ENCODE peak calls at places on chromosome 14, in five cellular contexts. Z, V, B, U and F are unnamed samples.

GRCh38 chr14:53412819-53413664 is 259.9 kb upstream of the DDHD1 start:
- DNase-seq in Z (no peak), V (no peak), B (peak), U (peak), F (no peak)

GRCh38 chr14:30725763-30726162 is 103.6 kb downstream of the SCFD1 start:
- DNase-seq in Z (no peak), V (no peak), B (no peak), U (no peak), F (no peak)

GRCh38 chr14:26218858-26219257 is 379.0 kb downstream of the NOVA1 start:
- DNase-seq in Z (no peak), V (no peak), B (no peak), U (no peak), F (no peak)

GRCh38 chr14:74649673-74650072 is 37.6 kb upstream of the LTBP2 start:
- DNase-seq in Z (no peak), V (no peak), B (no peak), U (no peak), F (no peak)

GRCh38 chr14:22811752-22812151 is 3.5 kb downstream of the SLC7A7 start:
- DNase-seq in Z (no peak), V (no peak), B (no peak), U (no peak), F (no peak)

GRCh38 chr14:64069634-64070359 is 217.0 kb downstream of the SYNE2 start:
- DNase-seq in Z (no peak), V (no peak), B (no peak), U (no peak), F (no peak)

GRCh38 chr14:85607571-85608219 is 77.8 kb downstream of the FLRT2 start:
- DNase-seq in Z (no peak), V (no peak), B (peak), U (peak), F (no peak)

GRCh38 chr14:61836184-61836583 is 74.0 kb downstream of the SNAPC1 start:
- DNase-seq in Z (no peak), V (no peak), B (no peak), U (no peak), F (no peak)

GRCh38 chr14:68976160-68977067 is 2.7 kb downstream of the ACTN1 start:
- DNase-seq in Z (peak), V (peak), B (peak), U (no peak), F (no peak)

GRCh38 chr14:53871947-53872346 is 84.7 kb downstream of the BMP4 start:
- DNase-seq in Z (no peak), V (no peak), B (no peak), U (no peak), F (no peak)

GRCh38 chr14:88488081-88488480 is 66.7 kb downstream of the PTPN21 start:
- DNase-seq in Z (no peak), V (no peak), B (no peak), U (no peak), F (no peak)

GRCh38 chr14:93970967-93971634 is 5.3 kb downstream of the ASB2 start:
- DNase-seq in Z (no peak), V (no peak), B (peak), U (no peak), F (no peak)

GRCh38 chr14:103195828-103196615 is 72.8 kb downstream of the TNFAIP2 start:
- DNase-seq in Z (no peak), V (no peak), B (no peak), U (no peak), F (no peak)

GRCh38 chr14:60705100-60705499 is 19.1 kb downstream of the SIX4 start:
- DNase-seq in Z (no peak), V (no peak), B (no peak), U (no peak), F (no peak)

GRCh38 chr14:76595266-76595665 is 166.0 kb upstream of the VASH1 start:
- DNase-seq in Z (no peak), V (no peak), B (peak), U (no peak), F (no peak)

GRCh38 chr14:96225745-96226151 is 21.1 kb downstream of the BDKRB2 start:
- DNase-seq in Z (no peak), V (no peak), B (no peak), U (peak), F (no peak)

GRCh38 chr14:88168498-88169165 is 154.4 kb downstream of the KCNK10 start:
- DNase-seq in Z (no peak), V (no peak), B (peak), U (peak), F (peak)

GRCh38 chr14:104366931-104367810 is 212.4 kb upstream of the C14orf180 start:
- DNase-seq in Z (no peak), V (no peak), B (no peak), U (no peak), F (no peak)

GRCh38 chr14:59262717-59263469 is 74.4 kb downstream of the DAAM1 start:
- DNase-seq in Z (no peak), V (peak), B (no peak), U (peak), F (peak)

GRCh38 chr14:68598621-68599447 is 194.0 kb downstream of the ZFP36L1 start:
- DNase-seq in Z (peak), V (peak), B (peak), U (peak), F (no peak)

GRCh38 chr14:57725399-57726077 is 140.4 kb downstream of the SLC35F4 start:
- DNase-seq in Z (no peak), V (no peak), B (no peak), U (peak), F (no peak)

GRCh38 chr14:34496007-34496678 is 34.1 kb upstream of the SPTSSA start:
- DNase-seq in Z (peak), V (no peak), B (no peak), U (no peak), F (no peak)

GRCh38 chr14:63777024-63777423 is 49.2 kb upstream of the SGPP1 start:
- DNase-seq in Z (no peak), V (no peak), B (no peak), U (peak), F (no peak)

GRCh38 chr14:59918824-59919581 is 941 bp upstream of the LRRC9 start:
- DNase-seq in Z (no peak), V (peak), B (peak), U (peak), F (peak)

GRCh38 chr14:103281496-103282231 is 52.4 kb upstream of the EIF5 start:
- DNase-seq in Z (peak), V (peak), B (peak), U (peak), F (no peak)

GRCh38 chr14:76584271-76584702 is 177.0 kb upstream of the VASH1 start:
- DNase-seq in Z (peak), V (no peak), B (no peak), U (no peak), F (no peak)

GRCh38 chr14:95359974-95360826 is 40.5 kb upstream of the CLMN start:
- DNase-seq in Z (no peak), V (no peak), B (no peak), U (no peak), F (no peak)

GRCh38 chr14:35159742-35160409 is 37.5 kb downstream of the PRORP start:
- DNase-seq in Z (no peak), V (no peak), B (no peak), U (peak), F (peak)

GRCh38 chr14:43754838-43755237 is 752.2 kb downstream of the FSCB start:
- DNase-seq in Z (no peak), V (no peak), B (no peak), U (no peak), F (no peak)

GRCh38 chr14:79412822-79413221 is 798.5 kb downstream of the DIO2 start:
- DNase-seq in Z (no peak), V (no peak), B (no peak), U (no peak), F (no peak)

GRCh38 chr14:79419571-79420327 is 791.6 kb downstream of the DIO2 start:
- DNase-seq in Z (no peak), V (no peak), B (no peak), U (no peak), F (no peak)

GRCh38 chr14:79418649-79419415 is 792.5 kb downstream of the DIO2 start:
- DNase-seq in Z (no peak), V (no peak), B (no peak), U (no peak), F (no peak)

GRCh38 chr14:79417961-79418360 is 793.3 kb downstream of the DIO2 start:
- DNase-seq in Z (no peak), V (no peak), B (no peak), U (no peak), F (no peak)

DNA sequence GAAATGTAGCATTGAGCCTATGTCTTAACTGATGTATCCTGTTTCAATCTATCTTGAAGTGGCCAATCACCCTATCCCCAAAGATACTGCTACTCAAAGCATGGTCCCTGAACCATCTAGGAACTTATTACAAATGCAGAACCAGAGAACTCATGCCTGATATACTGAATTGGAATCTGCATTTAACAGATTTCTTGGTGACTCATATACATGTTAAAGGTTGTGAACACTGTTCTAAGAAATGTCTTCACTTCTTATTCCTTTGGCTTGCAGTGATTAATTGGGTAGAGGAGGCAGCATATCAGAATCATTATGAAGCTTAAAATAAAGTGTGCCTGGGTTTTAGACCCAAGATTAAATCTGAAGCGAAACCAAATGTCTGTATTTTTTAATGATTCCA is 795.6 kb downstream of the DIO2 start:
- DNase-seq in Z (no peak), V (no peak), B (no peak), U (no peak), F (no peak)
- TF ChIP-seq POLR2A in Z (no peak), V (no peak), B (no peak), U (no peak), F (no peak)

GRCh38 chr14:99982449-99983250 is 82.6 kb upstream of the EVL start:
- DNase-seq in Z (peak), V (no peak), B (peak), U (peak), F (peak)
- TF ChIP-seq POLR2A in Z (no peak), V (no peak), B (no peak), U (no peak), F (no peak)

DNA sequence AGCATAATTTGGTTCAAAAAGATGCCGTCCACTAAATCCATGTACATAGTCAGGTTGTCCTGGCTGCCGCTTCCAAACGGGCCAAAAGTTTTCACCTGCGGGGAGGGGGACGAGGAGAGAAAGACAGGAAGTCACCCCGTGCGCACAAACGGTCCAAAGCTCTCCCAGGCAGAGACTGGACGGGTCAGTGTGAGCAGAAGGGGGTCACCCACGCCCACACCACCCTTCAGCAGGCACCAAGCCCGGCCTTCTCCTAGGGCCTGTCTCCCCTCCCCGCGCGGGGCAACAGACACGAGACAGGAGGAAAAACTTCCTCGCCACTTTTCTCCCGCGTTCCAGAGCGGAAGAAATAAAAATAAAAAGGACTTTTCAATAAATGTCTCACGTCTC is 881 bp downstream of the CCDC88C start:
- DNase-seq in Z (no peak), V (no peak), B (peak), U (no peak), F (peak)
- TF ChIP-seq POLR2A in Z (no peak), V (no peak), B (no peak), U (no peak), F (no peak)

GRCh38 chr14:91114079-91115065 is 499 bp downstream of the DGLUCY start:
- DNase-seq in Z (peak), V (peak), B (peak), U (no peak), F (peak)
- TF ChIP-seq POLR2A in Z (no peak), V (peak), B (peak), U (peak), F (peak)

GRCh38 chr14:24309538-24310386 is at the start of gene LTB4R2:
- DNase-seq in Z (no peak), V (no peak), B (no peak), U (no peak), F (peak)
- TF ChIP-seq POLR2A in Z (no peak), V (no peak), B (no peak), U (no peak), F (no peak)

DNA sequence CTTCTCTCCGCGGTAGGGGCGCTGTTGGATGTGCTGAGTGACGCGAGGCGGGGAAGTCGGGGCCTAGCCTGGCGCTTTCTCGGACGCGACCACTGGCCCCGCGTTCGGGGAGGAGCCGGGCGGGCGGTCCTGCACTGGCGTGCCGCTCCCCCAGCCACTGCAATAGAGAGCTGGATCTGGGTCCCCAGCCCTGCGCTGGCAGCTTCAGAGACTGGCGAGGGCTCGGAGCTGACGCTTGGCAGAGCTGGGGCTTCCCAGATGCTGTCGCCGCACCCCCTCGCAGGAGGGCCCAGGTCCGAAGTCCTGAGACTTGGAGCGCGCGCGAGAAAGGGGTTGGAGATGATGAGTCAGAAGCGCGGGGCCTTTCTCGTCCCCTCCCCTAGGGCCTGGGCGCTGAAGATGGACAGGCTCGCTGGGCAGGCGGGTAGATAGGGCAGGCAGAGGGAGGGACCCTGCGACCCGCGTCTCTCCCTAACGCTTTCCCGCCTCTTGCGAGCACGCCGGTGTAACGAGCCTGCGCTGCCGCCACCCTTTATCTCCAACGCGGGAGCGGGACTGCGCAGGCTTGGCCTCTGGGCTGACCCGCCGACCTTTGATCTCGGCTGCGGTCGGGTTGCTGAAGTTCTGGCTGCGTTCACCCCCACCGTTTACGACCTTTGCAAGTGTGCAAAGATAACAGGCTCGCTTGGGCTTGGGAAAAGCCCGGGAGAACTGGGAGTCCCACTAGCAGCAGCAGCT is 3.0 kb downstream of the TMEM253 start:
- DNase-seq in Z (peak), V (peak), B (peak), U (peak), F (peak)
- TF ChIP-seq POLR2A in Z (peak), V (peak), B (peak), U (peak), F (peak)

GRCh38 chr14:73245401-73246325 is 8.4 kb downstream of the PAPLN start:
- DNase-seq in Z (no peak), V (peak), B (peak), U (no peak), F (peak)
- TF ChIP-seq POLR2A in Z (no peak), V (no peak), B (no peak), U (no peak), F (no peak)